ENCODE peak calls at places on chromosome 14, in eight cellular contexts. N is kidney tubule cell; T is CD8-positive, alpha-beta T cell; G is stimulated activated CD8-positive, alpha-beta memory T cell treated with anti-CD3 and anti-CD28 coated beads, Interleukin-7, amount 100 ng/mL, for 24 hours; F is CD4-positive, alpha-beta T cell; M is H9; Y is tibial nerve; H is upper lobe of right lung. E is an unnamed sample.

GRCh38 chr14:100406505-100407131 is 83.5 kb downstream of the SLC25A47 start:
- DNase-seq in T (peak), M (no peak), N (no peak), Y (peak), F (peak), H (peak), G (no peak), E (peak)

GRCh38 chr14:89870335-89870734 is 84.2 kb downstream of the EFCAB11 start:
- DNase-seq in F (no peak), Y (no peak), N (no peak), M (no peak), H (no peak), T (no peak), G (no peak), E (peak)

GRCh38 chr14:65492277-65492676 is 79.7 kb downstream of the FUT8 start:
- DNase-seq in M (no peak), N (no peak), G (no peak), Y (no peak), H (no peak), T (no peak), F (no peak), E (no peak)

GRCh38 chr14:46651526-46652144 is at the start of gene RPL10L:
- DNase-seq in H (no peak), G (no peak), T (no peak), F (no peak), Y (no peak), M (peak), N (no peak), E (no peak)

GRCh38 chr14:39977198-39977597 is 545.0 kb upstream of the FBXO33 start:
- DNase-seq in Y (no peak), G (no peak), M (no peak), N (no peak), T (no peak), H (no peak), F (no peak), E (no peak)

GRCh38 chr14:75831455-75831854 is 150.3 kb downstream of the TGFB3 start:
- DNase-seq in F (peak), M (no peak), T (peak), Y (peak), N (peak), H (peak), G (no peak), E (no peak)

GRCh38 chr14:104216457-104216856 is 78.1 kb downstream of the KIF26A start:
- DNase-seq in N (no peak), Y (no peak), T (no peak), F (no peak), H (no peak), M (no peak), G (no peak), E (no peak)

GRCh38 chr14:105989746-105990302 is 463.4 kb downstream of the TMEM121 start:
- DNase-seq in F (no peak), T (no peak), N (peak), G (no peak), M (no peak), H (no peak), Y (no peak), E (no peak)

GRCh38 chr14:105169776-105170655 is 1.4 kb upstream of the JAG2 start:
- DNase-seq in F (no peak), G (no peak), N (no peak), M (no peak), Y (no peak), T (no peak), H (no peak), E (no peak)

GRCh38 chr14:103626150-103626850 is 2.7 kb upstream of the KLC1 start:
- DNase-seq in G (no peak), H (no peak), F (no peak), N (no peak), Y (no peak), T (no peak), M (no peak), E (no peak)

GRCh38 chr14:103385153-103385993 is at the start of gene MARK3:
- DNase-seq in G (peak), T (peak), M (peak), H (peak), F (peak), Y (peak), N (peak), E (peak)

GRCh38 chr14:100575266-100575995 is 11.8 kb downstream of the BEGAIN start:
- DNase-seq in M (no peak), Y (no peak), N (no peak), T (no peak), G (no peak), H (no peak), F (no peak), E (no peak)

GRCh38 chr14:90693413-90693812 is 122.8 kb downstream of the TTC7B start:
- DNase-seq in N (no peak), G (no peak), M (no peak), H (no peak), F (no peak), Y (no peak), T (no peak), E (no peak)

GRCh38 chr14:99876406-99876805 is 83.2 kb downstream of the EML1 start:
- DNase-seq in Y (no peak), F (no peak), T (no peak), N (no peak), M (no peak), G (no peak), H (no peak), E (no peak)

GRCh38 chr14:65255583-65256443 is 153.5 kb upstream of the MAX start:
- DNase-seq in Y (no peak), G (no peak), N (peak), F (no peak), M (peak), T (peak), H (peak), E (peak)

GRCh38 chr14:93332032-93332852 is 594 bp downstream of the BTBD7 start:
- DNase-seq in T (peak), G (peak), H (peak), Y (no peak), M (no peak), F (no peak), N (peak), E (peak)

GRCh38 chr14:78324353-78324752 is 154.2 kb downstream of the NRXN3 start:
- DNase-seq in H (no peak), N (no peak), G (no peak), T (no peak), F (no peak), M (no peak), Y (no peak), E (no peak)

GRCh38 chr14:22011243-22011642 is 337.6 kb upstream of the OR4E1 start:
- DNase-seq in F (no peak), T (no peak), N (no peak), H (no peak), G (no peak), M (no peak), Y (no peak), E (no peak)

E was measured in RWPE1.